ENCODE peak calls at places on chromosome 3, in four cellular contexts. Q is uterus, F is brain microvascular endothelial cell, O is fibroblast of the aortic adventitia. V is an unnamed sample.
A peak's percentile ranks its signal among the peaks of the same experiment; 100 is the strongest.

GRCh38 chr3:73351423-73352071 is 273.2 kb downstream of the PDZRN3 start:
- DNase-seq in O (peak; percentile 48), Q (peak; percentile 45), F (no peak), V (no peak)

GRCh38 chr3:169604568-169604967 is 58.9 kb downstream of the MECOM start:
- DNase-seq in Q (no peak), O (peak; percentile 37), F (no peak), V (peak; percentile 23)

GRCh38 chr3:58651268-58651667 is 15.3 kb downstream of the FAM3D start:
- DNase-seq in O (peak; percentile 46), Q (no peak), F (no peak), V (no peak)

GRCh38 chr3:35215525-35216500 is 423.5 kb upstream of the ARPP21 start:
- DNase-seq in Q (no peak), O (no peak), F (no peak), V (no peak)

GRCh38 chr3:3847994-3848970 is 49.1 kb downstream of the LRRN1 start:
- DNase-seq in Q (no peak), O (no peak), F (no peak), V (no peak)

GRCh38 chr3:16482770-16483531 is 30.5 kb downstream of the RFTN1 start:
- DNase-seq in F (no peak), Q (no peak), O (no peak), V (peak; percentile 80)

GRCh38 chr3:49121244-49121671 is 635 bp upstream of the USP19 start:
- DNase-seq in F (no peak), O (no peak), Q (no peak), V (no peak)

GRCh38 chr3:56365905-56366640 is 102.2 kb downstream of the ERC2 start:
- DNase-seq in Q (no peak), O (no peak), F (no peak), V (no peak)

GRCh38 chr3:77038928-77039605 is 832 bp upstream of the ROBO2 start:
- DNase-seq in F (no peak), O (no peak), Q (peak; percentile 16), V (peak; percentile 34)

GRCh38 chr3:195556390-195556789 is 13.3 kb upstream of the PPP1R2 start:
- DNase-seq in F (no peak), O (no peak), Q (no peak), V (peak; percentile 54)

GRCh38 chr3:178823556-178824229 is 247.9 kb downstream of the ZMAT3 start:
- DNase-seq in F (peak; percentile 53), O (no peak), Q (peak; percentile 18), V (no peak)

GRCh38 chr3:126985143-126985985 is 2.4 kb downstream of the PLXNA1 start:
- DNase-seq in Q (no peak), F (no peak), O (no peak), V (no peak)

DNA sequence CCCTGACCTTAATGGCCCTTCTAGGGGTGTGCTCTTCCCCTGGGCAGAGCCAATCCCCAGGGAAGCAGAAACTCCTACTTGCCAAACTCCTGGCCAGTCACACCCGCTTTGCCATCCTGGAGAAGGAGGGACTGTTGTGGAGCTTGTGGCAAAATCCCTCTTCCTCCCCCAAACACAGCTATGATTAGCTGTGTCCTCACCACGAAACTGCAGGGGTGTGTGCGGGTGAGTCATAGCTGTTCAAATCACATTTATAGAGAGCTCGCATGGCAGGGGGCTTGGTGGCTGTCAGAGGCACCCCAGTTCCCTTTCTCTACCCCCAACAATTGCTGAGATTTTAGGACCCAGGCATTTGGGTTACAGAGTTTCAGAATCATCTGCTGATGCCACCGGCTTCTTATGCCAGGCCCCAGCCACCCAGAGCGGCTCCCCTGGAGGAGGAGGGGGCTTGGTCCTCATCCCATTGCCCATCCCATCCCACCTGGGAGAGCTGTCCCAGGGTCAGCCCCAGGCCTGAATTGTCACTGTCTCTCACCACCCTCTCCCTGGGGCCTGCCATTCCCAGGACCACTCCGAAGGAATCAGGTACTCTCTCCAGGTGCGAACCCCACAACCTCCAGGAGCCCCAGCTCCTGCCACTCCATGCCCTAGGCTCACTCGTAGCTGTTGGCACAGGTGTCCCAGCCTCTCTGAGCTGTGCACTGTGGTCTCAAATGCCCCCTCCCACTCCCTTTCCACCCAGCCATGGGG is 28.8 kb upstream of the MAGEF1 start:
- DNase-seq in F (peak; percentile 16), Q (peak; percentile 3), O (peak; percentile 48), V (peak; percentile 37)
- H3K4me3 ChIP-seq in F (no peak overlapping the region), Q (no peak overlapping the region), O (no peak overlapping the region), V (no peak overlapping the region)

GRCh38 chr3:138567403-138567802 is 26.7 kb downstream of the CEP70 start:
- DNase-seq in O (no peak), F (no peak), Q (no peak), V (no peak)
- TF ChIP-seq CTCF in O (no peak), F (no peak), Q (no peak), V (no peak)

GRCh38 chr3:149384167-149384566 is 6.7 kb upstream of the TM4SF1 start:
- DNase-seq in O (no peak), Q (no peak), F (no peak), V (no peak)
- H3K4me3 ChIP-seq in O (no peak overlapping the region), Q (no peak overlapping the region), F (no peak overlapping the region), V (no peak overlapping the region)

GRCh38 chr3:27617552-27617951 is 104.6 kb downstream of the EOMES start:
- DNase-seq in F (no peak), Q (no peak), O (no peak), V (no peak)
- TF ChIP-seq CTCF in F (no peak), Q (no peak), O (no peak), V (no peak)

GRCh38 chr3:5186089-5186853 is 1.2 kb upstream of the EDEM1 start:
- DNase-seq in Q (no peak), F (no peak), O (no peak), V (no peak)

GRCh38 chr3:5187152-5187919 is at the start of gene EDEM1:
- DNase-seq in F (peak; percentile 93), O (peak; percentile 92), Q (peak; percentile 98), V (peak; percentile 97)

GRCh38 chr3:5186854-5187151 is 704 bp upstream of the EDEM1 start:
- DNase-seq in F (no peak), Q (no peak), O (peak; percentile 58), V (peak; percentile 63)

GRCh38 chr3:5187920-5188418 is 462 bp downstream of the EDEM1 start:
- DNase-seq in Q (peak; percentile 46), F (no peak), O (no peak), V (peak; percentile 44)

GRCh38 chr3:5185093-5185673 is 2.3 kb upstream of the EDEM1 start:
- DNase-seq in Q (no peak), F (no peak), O (no peak), V (no peak)
- H3K4me3 ChIP-seq in Q (no peak overlapping the region), F (no peak overlapping the region), O (no peak overlapping the region), V (no peak overlapping the region)

GRCh38 chr3:54891540-54891897 is 36.3 kb downstream of the LRTM1 start:
- DNase-seq in O (peak; percentile 96), F (peak; percentile 83), Q (peak; percentile 82), V (peak; percentile 98)
- TF ChIP-seq CTCF in O (peak; percentile 77), F (peak; percentile 79), Q (peak; percentile 65), V (peak; percentile 81)

V was measured in choroid plexus epithelial cell.